ENCODE peak calls at places on chromosomes 7 and 10, in seven cellular contexts. One of them, this sample, is unnamed.

GRCh38 chr7:150367677-150368097 is 935 bp upstream of the REPIN1 start:
- DNase-seq in SK-N-SH: no peak
- DNase-seq in upper lobe of left lung: no peak
- DNase-seq in OCI-LY7: no peak
- DNase-seq in lower leg skin: no peak
- DNase-seq in lower lobe of right lung: no peak
- DNase-seq in breast epithelium: no peak
- DNase-seq in this sample: no peak

GRCh38 chr7:155763122-155763521 is 49.1 kb downstream of the SHH start:
- DNase-seq in SK-N-SH: no peak
- DNase-seq in upper lobe of left lung: no peak
- DNase-seq in OCI-LY7: no peak
- DNase-seq in lower leg skin: no peak
- DNase-seq in lower lobe of right lung: no peak
- DNase-seq in breast epithelium: no peak
- DNase-seq in this sample: no peak

GRCh38 chr10:104045151-104046089 is 40.3 kb downstream of the COL17A1 start:
- DNase-seq in SK-N-SH: peak
- DNase-seq in upper lobe of left lung: no peak
- DNase-seq in OCI-LY7: no peak
- DNase-seq in lower leg skin: no peak
- DNase-seq in lower lobe of right lung: no peak
- DNase-seq in breast epithelium: no peak
- DNase-seq in this sample: peak

GRCh38 chr7:106731207-106731606 is 70.2 kb upstream of the CCDC71L start:
- DNase-seq in SK-N-SH: no peak
- DNase-seq in upper lobe of left lung: no peak
- DNase-seq in OCI-LY7: peak
- DNase-seq in lower leg skin: no peak
- DNase-seq in lower lobe of right lung: no peak
- DNase-seq in breast epithelium: no peak
- DNase-seq in this sample: no peak

GRCh38 chr7:8627322-8627721 is 193.9 kb downstream of the NXPH1 start:
- DNase-seq in SK-N-SH: no peak
- DNase-seq in upper lobe of left lung: no peak
- DNase-seq in OCI-LY7: no peak
- DNase-seq in lower leg skin: no peak
- DNase-seq in lower lobe of right lung: no peak
- DNase-seq in breast epithelium: no peak
- DNase-seq in this sample: no peak

GRCh38 chr7:106345421-106346166 is 60.8 kb upstream of the NAMPT start:
- DNase-seq in SK-N-SH: no peak
- DNase-seq in upper lobe of left lung: no peak
- DNase-seq in OCI-LY7: no peak
- DNase-seq in lower leg skin: no peak
- DNase-seq in lower lobe of right lung: no peak
- DNase-seq in breast epithelium: no peak
- DNase-seq in this sample: no peak

GRCh38 chr7:43753843-43754242 is 4.6 kb upstream of the BLVRA start:
- DNase-seq in SK-N-SH: no peak
- DNase-seq in upper lobe of left lung: no peak
- DNase-seq in OCI-LY7: no peak
- DNase-seq in lower leg skin: no peak
- DNase-seq in lower lobe of right lung: no peak
- DNase-seq in breast epithelium: no peak
- DNase-seq in this sample: no peak

GRCh38 chr10:44058259-44058658 is 326.6 kb downstream of the CXCL12 start:
- DNase-seq in SK-N-SH: no peak
- DNase-seq in upper lobe of left lung: no peak
- DNase-seq in OCI-LY7: no peak
- DNase-seq in lower leg skin: no peak
- DNase-seq in lower lobe of right lung: no peak
- DNase-seq in breast epithelium: no peak
- DNase-seq in this sample: no peak

GRCh38 chr10:132130286-132131265 is 56.2 kb upstream of the DPYSL4 start:
- DNase-seq in SK-N-SH: no peak
- DNase-seq in upper lobe of left lung: no peak
- DNase-seq in OCI-LY7: no peak
- DNase-seq in lower leg skin: no peak
- DNase-seq in lower lobe of right lung: peak
- DNase-seq in breast epithelium: no peak
- DNase-seq in this sample: no peak

DNA sequence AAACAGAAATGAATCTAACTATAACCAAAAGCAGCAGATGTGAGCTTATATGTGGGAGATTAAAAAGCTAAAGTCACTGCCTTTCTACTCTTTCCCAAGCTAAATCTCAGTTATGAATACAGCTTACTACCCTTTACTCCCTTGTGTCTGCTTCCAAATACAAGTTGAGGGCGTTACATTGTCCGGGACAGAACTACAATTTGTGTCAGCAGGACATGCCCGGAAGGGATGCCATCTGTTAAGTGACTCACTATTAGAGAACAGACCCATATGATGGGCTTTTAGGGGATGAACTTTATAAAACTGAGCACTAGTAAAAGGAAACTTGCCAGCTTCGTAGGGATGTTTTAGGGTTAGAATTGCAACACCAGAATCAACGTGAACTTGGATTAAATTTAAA is 299.7 kb upstream of the CSTF2T start:
- DNase-seq in SK-N-SH: peak
- DNase-seq in upper lobe of left lung: no peak
- DNase-seq in OCI-LY7: no peak
- DNase-seq in lower leg skin: no peak
- DNase-seq in lower lobe of right lung: no peak
- DNase-seq in breast epithelium: no peak
- DNase-seq in this sample: peak
- H3K4me3 ChIP-seq in SK-N-SH: no peak
- H3K4me3 ChIP-seq in upper lobe of left lung: no peak
- H3K4me3 ChIP-seq in OCI-LY7: no peak
- H3K4me3 ChIP-seq in lower leg skin: no peak
- H3K4me3 ChIP-seq in lower lobe of right lung: no peak
- H3K4me3 ChIP-seq in breast epithelium: no peak
- H3K4me3 ChIP-seq in this sample: no peak

GRCh38 chr10:83932245-83932644 is 207.1 kb upstream of the GHITM start:
- DNase-seq in SK-N-SH: no peak
- DNase-seq in upper lobe of left lung: no peak
- DNase-seq in OCI-LY7: no peak
- DNase-seq in lower leg skin: no peak
- DNase-seq in lower lobe of right lung: no peak
- DNase-seq in breast epithelium: no peak
- DNase-seq in this sample: no peak

GRCh38 chr10:83935911-83936310 is 203.4 kb upstream of the GHITM start:
- DNase-seq in SK-N-SH: peak
- DNase-seq in upper lobe of left lung: no peak
- DNase-seq in OCI-LY7: no peak
- DNase-seq in lower leg skin: no peak
- DNase-seq in lower lobe of right lung: no peak
- DNase-seq in breast epithelium: no peak
- DNase-seq in this sample: no peak

GRCh38 chr10:83931669-83932068 is 207.6 kb upstream of the GHITM start:
- DNase-seq in SK-N-SH: no peak
- DNase-seq in upper lobe of left lung: no peak
- DNase-seq in OCI-LY7: no peak
- DNase-seq in lower leg skin: no peak
- DNase-seq in lower lobe of right lung: no peak
- DNase-seq in breast epithelium: no peak
- DNase-seq in this sample: no peak

GRCh38 chr10:83934062-83934461 is 205.2 kb upstream of the GHITM start:
- DNase-seq in SK-N-SH: no peak
- DNase-seq in upper lobe of left lung: no peak
- DNase-seq in OCI-LY7: no peak
- DNase-seq in lower leg skin: no peak
- DNase-seq in lower lobe of right lung: no peak
- DNase-seq in breast epithelium: no peak
- DNase-seq in this sample: no peak

GRCh38 chr10:83935337-83935736 is 204.0 kb upstream of the GHITM start:
- DNase-seq in SK-N-SH: no peak
- DNase-seq in upper lobe of left lung: no peak
- DNase-seq in OCI-LY7: no peak
- DNase-seq in lower leg skin: no peak
- DNase-seq in lower lobe of right lung: no peak
- DNase-seq in breast epithelium: no peak
- DNase-seq in this sample: no peak
- TF ChIP-seq CTCF in SK-N-SH: no peak
- TF ChIP-seq CTCF in upper lobe of left lung: no peak
- TF ChIP-seq CTCF in OCI-LY7: no peak
- TF ChIP-seq CTCF in lower leg skin: no peak
- TF ChIP-seq CTCF in lower lobe of right lung: no peak
- TF ChIP-seq CTCF in breast epithelium: no peak
- TF ChIP-seq CTCF in this sample: no peak

DNA sequence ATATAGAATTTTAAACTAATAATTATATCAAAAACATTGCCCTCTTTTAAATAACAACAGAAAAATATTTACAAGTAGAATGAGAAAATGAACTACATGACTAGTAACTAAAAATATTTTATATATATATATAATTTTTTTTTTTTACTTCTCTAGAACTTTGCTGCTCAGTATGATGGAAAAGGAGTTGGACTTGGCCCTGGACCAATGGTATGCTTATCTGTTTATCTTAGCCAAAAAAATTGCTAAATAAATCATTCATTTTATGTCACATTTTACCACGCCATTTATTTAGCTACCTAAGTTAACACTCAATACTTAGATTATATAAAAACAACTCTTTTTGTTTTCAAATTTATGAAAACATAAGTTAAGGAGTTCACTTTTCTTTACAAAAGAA is 6.7 kb downstream of the COL1A2 start:
- DNase-seq in SK-N-SH: no peak
- DNase-seq in upper lobe of left lung: no peak
- DNase-seq in OCI-LY7: no peak
- DNase-seq in lower leg skin: no peak
- DNase-seq in lower lobe of right lung: no peak
- DNase-seq in breast epithelium: no peak
- DNase-seq in this sample: no peak
- H3K4me3 ChIP-seq in SK-N-SH: no peak
- H3K4me3 ChIP-seq in upper lobe of left lung: no peak
- H3K4me3 ChIP-seq in OCI-LY7: no peak
- H3K4me3 ChIP-seq in lower leg skin: no peak
- H3K4me3 ChIP-seq in lower lobe of right lung: no peak
- H3K4me3 ChIP-seq in breast epithelium: no peak
- H3K4me3 ChIP-seq in this sample: peak

GRCh38 chr10:91090761-91091529 is 129.5 kb upstream of the PCGF5 start:
- DNase-seq in SK-N-SH: peak
- DNase-seq in upper lobe of left lung: no peak
- DNase-seq in OCI-LY7: no peak
- DNase-seq in lower leg skin: no peak
- DNase-seq in lower lobe of right lung: no peak
- DNase-seq in breast epithelium: no peak
- DNase-seq in this sample: no peak
- TF ChIP-seq CTCF in SK-N-SH: peak
- TF ChIP-seq CTCF in upper lobe of left lung: no peak
- TF ChIP-seq CTCF in OCI-LY7: no peak
- TF ChIP-seq CTCF in lower leg skin: no peak
- TF ChIP-seq CTCF in lower lobe of right lung: no peak
- TF ChIP-seq CTCF in breast epithelium: no peak
- TF ChIP-seq CTCF in this sample: peak

DNA sequence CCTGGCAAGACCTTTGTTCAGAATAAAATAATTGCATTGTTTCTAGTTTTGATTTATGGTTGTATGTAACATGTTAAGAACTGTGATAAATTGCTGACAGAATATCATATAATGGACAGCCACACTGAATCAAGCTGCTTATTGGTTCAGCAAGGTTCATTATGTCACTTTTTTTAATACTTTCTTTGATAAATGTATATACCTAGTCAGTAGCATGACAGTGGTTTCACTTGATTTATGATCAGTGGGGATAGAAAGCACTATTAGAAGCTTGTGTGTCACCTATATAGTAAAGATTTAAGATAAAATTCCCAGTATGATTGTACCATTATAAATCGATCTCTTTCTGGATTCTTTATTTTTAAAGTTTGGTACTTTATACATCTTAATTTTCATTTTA is 4.5 kb downstream of the BUB3 start:
- DNase-seq in SK-N-SH: no peak
- DNase-seq in upper lobe of left lung: no peak
- DNase-seq in OCI-LY7: no peak
- DNase-seq in lower leg skin: no peak
- DNase-seq in lower lobe of right lung: no peak
- DNase-seq in breast epithelium: no peak
- DNase-seq in this sample: no peak
- H3K4me3 ChIP-seq in SK-N-SH: no peak
- H3K4me3 ChIP-seq in upper lobe of left lung: no peak
- H3K4me3 ChIP-seq in OCI-LY7: peak
- H3K4me3 ChIP-seq in lower leg skin: no peak
- H3K4me3 ChIP-seq in lower lobe of right lung: no peak
- H3K4me3 ChIP-seq in breast epithelium: no peak
- H3K4me3 ChIP-seq in this sample: no peak

This sample was measured in HFF-Myc.